ENCODE peak calls at places on chromosomes 7 and 10, in nine cellular contexts. U is tibial artery; M is H1; Z is thoracic aorta; P is activated B cell treated with CpG ODN at 0.5 μM for 24 hours; G is OCI-LY7; V is GM20000; H is CD4-positive, alpha-beta T cell; R is fibroblast of the aortic adventitia. S is an unnamed sample.

GRCh38 chr10:60237977-60238376 is 151.7 kb downstream of the ANK3 start:
- DNase-seq in U (no peak), M (no peak), Z (no peak), P (no peak), G (peak), V (peak), H (no peak), R (peak), S (peak)

GRCh38 chr7:70647801-70648491 is 484.0 kb upstream of the GALNT17 start:
- DNase-seq in U (no peak), M (no peak), Z (no peak), P (no peak), G (no peak), V (peak), H (peak), R (no peak), S (peak)

GRCh38 chr7:34523233-34523918 is 134.6 kb upstream of the NPSR1 start:
- DNase-seq in U (no peak), M (no peak), Z (no peak), P (no peak), G (no peak), V (no peak), H (no peak), R (no peak), S (no peak)

GRCh38 chr10:52517017-52517416 is 202.9 kb downstream of the DKK1 start:
- DNase-seq in U (no peak), M (no peak), Z (no peak), P (no peak), G (no peak), V (no peak), H (no peak), R (no peak), S (no peak)

GRCh38 chr7:158613481-158613880 is 25.9 kb upstream of the PTPRN2 start:
- DNase-seq in U (no peak), M (no peak), Z (no peak), P (no peak), G (peak), V (peak), H (no peak), R (no peak), S (no peak)

GRCh38 chr10:30013684-30014246 is 45.6 kb downstream of the JCAD start:
- DNase-seq in U (no peak), M (no peak), Z (no peak), P (no peak), G (no peak), V (no peak), H (no peak), R (no peak), S (no peak)

GRCh38 chr7:48528689-48529088 is 357.4 kb downstream of the ABCA13 start:
- DNase-seq in U (no peak), M (peak), Z (no peak), P (no peak), G (peak), V (no peak), H (no peak), R (no peak), S (no peak)

GRCh38 chr7:28958235-28958945 is at the start of gene TRIL:
- DNase-seq in U (peak), M (no peak), Z (no peak), P (no peak), G (no peak), V (peak), H (no peak), R (peak), S (peak)

GRCh38 chr7:44058759-44059218 is 6.6 kb downstream of the PGAM2 start:
- DNase-seq in U (no peak), M (no peak), Z (no peak), P (peak), G (no peak), V (no peak), H (no peak), R (no peak), S (no peak)

GRCh38 chr7:32161708-32162107 is 91.5 kb upstream of the PDE1C start:
- DNase-seq in U (no peak), M (no peak), Z (no peak), P (no peak), G (no peak), V (no peak), H (no peak), R (peak), S (no peak)

GRCh38 chr10:69096045-69096444 is 8.1 kb downstream of the SRGN start:
- DNase-seq in U (no peak), M (no peak), Z (no peak), P (no peak), G (no peak), V (no peak), H (no peak), R (peak), S (peak)

GRCh38 chr7:81857385-81857784 is 87.5 kb upstream of the HGF start:
- DNase-seq in U (no peak), M (no peak), Z (no peak), P (no peak), G (no peak), V (no peak), H (no peak), R (peak), S (no peak)

GRCh38 chr7:77887567-77887966 is 89.0 kb downstream of the PHTF2 start:
- DNase-seq in U (no peak), M (no peak), Z (no peak), P (no peak), G (no peak), V (no peak), H (no peak), R (peak), S (no peak)

GRCh38 chr7:33932221-33932620 is 26.9 kb downstream of the BMPER start:
- DNase-seq in U (no peak), M (no peak), Z (no peak), P (no peak), G (no peak), V (no peak), H (no peak), R (no peak), S (no peak)

DNA sequence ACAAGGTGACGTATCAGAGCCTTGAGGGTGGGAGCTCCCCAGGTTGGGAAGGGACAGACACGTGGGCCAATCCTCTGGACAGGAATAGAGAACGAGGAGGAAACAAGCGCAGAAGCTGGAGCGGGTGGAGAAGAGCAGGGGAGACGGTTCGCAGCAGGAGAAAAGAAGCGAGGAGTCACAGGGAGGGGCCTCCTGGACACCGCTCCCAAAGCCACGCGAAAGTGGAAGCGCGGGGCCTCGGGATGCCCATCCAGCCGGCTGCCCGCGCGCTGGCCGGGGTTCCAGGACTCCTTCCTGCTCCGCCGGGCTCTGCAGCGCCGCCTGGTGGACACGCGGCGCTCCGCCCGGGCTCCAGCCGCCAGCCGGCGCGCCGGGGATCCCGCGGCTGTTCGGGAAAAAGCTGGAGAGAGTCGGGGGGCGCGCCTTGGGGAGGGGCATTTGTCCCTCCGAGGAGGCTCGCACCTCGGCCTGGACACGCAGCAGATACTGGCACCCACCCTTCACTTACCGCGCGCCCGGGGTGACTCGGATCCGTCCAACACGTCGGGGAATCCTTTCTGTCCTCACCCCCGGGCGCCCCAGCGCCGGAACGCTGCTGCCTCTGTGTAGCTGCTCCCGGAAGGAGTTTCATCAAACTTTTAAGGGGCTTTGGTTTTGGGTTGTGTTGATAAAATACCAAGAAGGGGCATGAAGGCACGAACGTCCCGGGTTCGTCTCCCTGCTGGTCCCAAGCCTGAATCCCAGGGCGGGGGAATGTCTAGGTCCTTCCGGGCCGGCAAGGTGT is 6.2 kb downstream of the ZNF503 start:
- DNase-seq in U (peak), M (no peak), Z (no peak), P (no peak), G (no peak), V (peak), H (no peak), R (peak), S (no peak)
- TF ChIP-seq CTCF in U (peak), M (peak), Z (peak), P (no peak), G (peak), V (peak), H (peak), R (peak), S (peak)

GRCh38 chr10:97708167-97708566 is 5.4 kb upstream of the MARVELD1 start:
- DNase-seq in U (no peak), M (no peak), Z (no peak), P (no peak), G (no peak), V (no peak), H (no peak), R (no peak), S (no peak)

GRCh38 chr10:97709746-97710078 is 3.8 kb upstream of the MARVELD1 start:
- DNase-seq in U (no peak), M (no peak), Z (no peak), P (no peak), G (no peak), V (no peak), H (no peak), R (no peak), S (no peak)

GRCh38 chr10:97711640-97712267 is 1.8 kb upstream of the MARVELD1 start:
- DNase-seq in U (no peak), M (no peak), Z (no peak), P (no peak), G (no peak), V (no peak), H (no peak), R (no peak), S (no peak)

GRCh38 chr10:97707134-97707861 is 6.2 kb upstream of the MARVELD1 start:
- DNase-seq in U (no peak), M (no peak), Z (no peak), P (no peak), G (no peak), V (no peak), H (no peak), R (no peak), S (no peak)

DNA sequence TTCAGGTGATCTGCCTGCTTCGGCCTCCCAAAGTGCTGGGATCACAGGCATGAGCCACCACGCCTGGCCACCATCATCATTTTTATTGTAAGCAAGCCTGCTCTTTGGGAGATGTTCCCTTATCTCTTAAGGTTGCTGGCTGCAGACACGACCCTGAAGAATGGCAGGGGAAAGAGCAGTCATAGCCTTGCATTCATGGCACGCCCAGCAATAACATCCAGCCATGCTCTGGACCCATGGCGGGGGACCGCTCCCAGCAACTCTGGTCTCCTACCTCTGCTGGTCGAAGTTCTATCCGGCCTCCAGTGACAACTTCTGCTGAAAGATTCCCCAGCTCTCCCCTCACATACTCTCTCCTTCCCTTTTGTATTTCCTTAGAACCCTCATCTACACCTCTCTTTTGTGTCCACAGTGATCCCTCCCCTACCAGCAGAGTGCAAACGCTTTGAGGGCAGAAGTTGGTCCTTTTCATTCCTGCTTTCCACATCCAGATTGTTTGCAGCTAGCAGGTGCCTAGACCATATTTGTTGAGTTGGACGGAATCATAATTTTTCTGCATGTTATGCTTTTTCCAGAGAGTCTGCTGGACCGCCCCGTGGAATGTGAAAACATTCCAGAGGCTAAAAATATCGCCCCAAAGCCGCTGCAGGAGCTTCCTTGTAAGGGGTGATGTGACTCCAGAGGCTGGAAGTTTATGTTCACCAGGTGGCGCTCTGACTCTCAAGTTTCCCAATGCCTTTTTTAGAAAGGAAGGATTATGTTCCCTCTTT is 4.4 kb upstream of the MARVELD1 start:
- DNase-seq in U (peak), M (no peak), Z (peak), P (no peak), G (peak), V (no peak), H (peak), R (peak), S (peak)
- TF ChIP-seq CTCF in U (peak), M (peak), Z (peak), P (no peak), G (peak), V (peak), H (peak), R (peak), S (peak)

GRCh38 chr10:43102063-43102828 is 25.4 kb downstream of the RET start:
- DNase-seq in U (no peak), M (no peak), Z (no peak), P (no peak), G (no peak), V (no peak), H (no peak), R (no peak), S (no peak)

GRCh38 chr10:43094091-43094484 is 17.2 kb downstream of the RET start:
- DNase-seq in U (no peak), M (no peak), Z (no peak), P (no peak), G (no peak), V (no peak), H (no peak), R (no peak), S (no peak)

GRCh38 chr10:43105119-43105792 is 28.4 kb downstream of the RET start:
- DNase-seq in U (peak), M (peak), Z (peak), P (peak), G (peak), V (peak), H (peak), R (peak), S (peak)

GRCh38 chr10:43100366-43100765 is 23.5 kb downstream of the RET start:
- DNase-seq in U (no peak), M (no peak), Z (no peak), P (no peak), G (no peak), V (no peak), H (no peak), R (no peak), S (no peak)

DNA sequence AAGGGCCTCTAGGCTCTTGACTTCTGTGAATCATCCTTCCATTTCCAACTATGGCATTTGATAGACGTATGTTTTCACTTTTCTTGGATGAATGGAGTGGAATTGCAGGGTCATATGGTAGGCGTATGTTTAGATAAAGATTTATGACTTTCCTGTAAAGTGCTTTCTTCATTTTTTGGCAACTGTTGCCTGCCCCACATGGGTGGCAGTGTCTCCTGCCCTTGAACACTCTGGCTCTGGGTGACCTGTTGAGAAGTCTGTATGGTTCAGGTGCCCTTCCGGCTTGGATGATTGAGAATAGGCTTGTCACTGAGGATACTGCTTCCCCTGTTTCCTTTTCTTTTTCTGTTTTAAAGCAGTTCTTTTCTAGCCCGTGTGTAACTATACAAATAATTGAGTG is 23.1 kb downstream of the RET start:
- DNase-seq in U (no peak), M (no peak), Z (no peak), P (no peak), G (no peak), V (no peak), H (no peak), R (no peak), S (no peak)
- TF ChIP-seq CTCF in U (no peak), M (no peak), Z (no peak), P (no peak), G (no peak), V (no peak), H (no peak), R (no peak), S (no peak)

GRCh38 chr7:137968890-137969289 is 33.0 kb downstream of the CREB3L2 start:
- DNase-seq in U (no peak), M (no peak), Z (no peak), P (no peak), G (no peak), V (no peak), H (no peak), R (peak), S (no peak)

GRCh38 chr7:137964824-137965545 is 36.9 kb downstream of the CREB3L2 start:
- DNase-seq in U (no peak), M (no peak), Z (no peak), P (no peak), G (no peak), V (no peak), H (no peak), R (no peak), S (no peak)

GRCh38 chr7:137967143-137968018 is 34.5 kb downstream of the CREB3L2 start:
- DNase-seq in U (no peak), M (no peak), Z (no peak), P (no peak), G (no peak), V (no peak), H (no peak), R (no peak), S (no peak)

GRCh38 chr7:137966636-137967142 is 35.2 kb downstream of the CREB3L2 start:
- DNase-seq in U (no peak), M (no peak), Z (no peak), P (no peak), G (no peak), V (no peak), H (no peak), R (no peak), S (no peak)

DNA sequence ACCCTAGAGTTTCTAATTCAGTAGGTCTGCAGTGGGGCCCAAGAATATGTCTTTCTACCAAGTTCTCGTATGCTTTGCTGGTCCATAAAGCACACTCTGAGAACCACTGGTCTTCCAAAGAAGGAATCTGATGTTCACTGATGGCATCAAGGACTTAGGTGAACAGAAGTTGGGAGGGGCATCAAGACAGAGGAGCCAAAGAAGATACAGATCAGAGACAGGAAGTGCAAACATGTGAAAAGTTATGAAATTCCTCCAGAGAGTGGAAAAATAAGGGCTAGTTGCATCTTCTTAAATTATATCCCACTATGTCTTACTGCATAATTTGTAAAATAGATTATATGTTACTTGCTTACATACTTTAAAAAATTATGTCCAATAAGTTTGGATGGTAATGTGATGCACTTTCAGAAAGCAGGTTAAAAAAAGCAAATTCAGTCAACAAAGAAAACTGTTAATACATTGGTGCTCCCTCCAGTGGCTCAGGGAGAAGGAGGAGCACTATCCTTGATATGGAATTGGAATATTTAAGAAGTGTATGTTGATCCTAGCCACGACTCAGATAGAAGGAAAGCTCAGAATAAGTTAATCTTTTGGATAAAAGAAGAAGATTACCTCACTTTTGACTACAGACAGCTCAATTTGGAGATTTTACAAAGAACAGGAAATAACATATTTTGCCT is 35.8 kb downstream of the CREB3L2 start:
- DNase-seq in U (no peak), M (no peak), Z (no peak), P (no peak), G (no peak), V (no peak), H (no peak), R (no peak), S (no peak)
- TF ChIP-seq CTCF in U (peak), M (no peak), Z (no peak), P (no peak), G (no peak), V (no peak), H (no peak), R (peak), S (no peak)

GRCh38 chr10:58082248-58082647 is 185.4 kb downstream of the IPMK start:
- DNase-seq in U (no peak), M (no peak), Z (no peak), P (no peak), G (no peak), V (no peak), H (no peak), R (no peak), S (no peak)
- TF ChIP-seq CTCF in U (no peak), M (no peak), Z (no peak), P (no peak), G (no peak), V (no peak), H (no peak), R (no peak), S (no peak)

GRCh38 chr10:45155784-45156183 is 155.1 kb downstream of the ZNF22 start:
- DNase-seq in U (no peak), M (no peak), Z (no peak), P (no peak), G (no peak), V (no peak), H (no peak), R (no peak), S (no peak)
- TF ChIP-seq CTCF in U (no peak), M (peak), Z (no peak), P (no peak), G (no peak), V (no peak), H (no peak), R (no peak), S (no peak)

DNA sequence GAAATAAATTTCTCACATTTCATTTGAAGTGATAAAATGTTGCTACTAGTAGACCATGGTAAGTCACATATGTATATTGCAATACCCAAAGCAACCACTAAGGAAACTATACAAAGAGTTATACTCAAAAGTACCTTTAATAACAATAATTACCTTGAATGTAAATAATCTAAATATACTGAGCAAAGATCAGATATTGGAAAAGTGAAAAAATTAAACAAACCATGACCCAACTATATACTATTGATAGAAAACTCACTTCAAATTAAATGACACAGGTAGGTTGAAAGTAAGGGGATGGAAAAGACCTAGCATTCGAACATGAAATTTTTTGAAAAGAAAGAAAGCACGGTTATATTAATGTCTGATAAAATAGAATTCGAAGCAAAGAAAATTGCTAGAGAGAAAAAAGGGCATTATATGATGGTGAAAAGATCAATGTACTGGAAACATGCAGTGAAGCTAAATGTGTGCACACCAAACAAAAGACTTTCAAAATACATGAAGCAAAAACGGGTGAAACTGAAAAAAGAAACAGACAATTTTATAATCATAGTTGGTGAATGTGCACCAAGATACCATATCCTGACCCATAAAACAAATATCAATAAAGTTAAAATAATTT is 29.1 kb downstream of the TFPI2 start:
- DNase-seq in U (no peak), M (no peak), Z (no peak), P (no peak), G (peak), V (no peak), H (no peak), R (no peak), S (no peak)
- TF ChIP-seq CTCF in U (no peak), M (peak), Z (peak), P (no peak), G (peak), V (no peak), H (no peak), R (peak), S (peak)

GRCh38 chr10:104254493-104255243 is at the start of gene GSTO1:
- DNase-seq in U (peak), M (no peak), Z (peak), P (peak), G (peak), V (peak), H (peak), R (peak), S (peak)
- TF ChIP-seq CTCF in U (peak), M (no peak), Z (no peak), P (no peak), G (no peak), V (no peak), H (no peak), R (peak), S (no peak)

S was measured in activated CD8-positive, alpha-beta T cell treated with anti-CD3 and anti-CD28 coated beads for 36 hours.